ENCODE peak calls at places on chromosomes 7 and 10, in six cellular contexts. One of them, this sample, is unnamed.
A peak's percentile ranks its signal among the peaks of the same experiment; 100 is the strongest.

GRCh38 chr7:28955723-28956607 is 2.2 kb downstream of the TRIL start:
- DNase-seq in right lobe of liver: peak; percentile 84
- DNase-seq in fibroblast of lung: peak; percentile 42
- DNase-seq in transverse colon: peak; percentile 88
- DNase-seq in cardiac muscle cell: peak; percentile 73
- DNase-seq in CD8-positive, alpha-beta memory T cell: no peak
- DNase-seq in this sample: peak; percentile 89

GRCh38 chr10:29636178-29636577 is 1.4 kb upstream of the SVIL start:
- DNase-seq in right lobe of liver: no peak
- DNase-seq in fibroblast of lung: peak; percentile 87
- DNase-seq in transverse colon: no peak
- DNase-seq in cardiac muscle cell: peak; percentile 83
- DNase-seq in CD8-positive, alpha-beta memory T cell: no peak
- DNase-seq in this sample: no peak

GRCh38 chr10:100775346-100775745 is 30.0 kb downstream of the PAX2 start:
- DNase-seq in right lobe of liver: no peak
- DNase-seq in fibroblast of lung: no peak
- DNase-seq in transverse colon: no peak
- DNase-seq in cardiac muscle cell: no peak
- DNase-seq in CD8-positive, alpha-beta memory T cell: no peak
- DNase-seq in this sample: no peak

GRCh38 chr7:90469554-90469953 is at the start of gene PTTG1IP2:
- DNase-seq in right lobe of liver: peak; percentile 52
- DNase-seq in fibroblast of lung: no peak
- DNase-seq in transverse colon: no peak
- DNase-seq in cardiac muscle cell: no peak
- DNase-seq in CD8-positive, alpha-beta memory T cell: no peak
- DNase-seq in this sample: no peak

GRCh38 chr7:16652255-16652583 is 6.2 kb downstream of the BZW2 start:
- DNase-seq in right lobe of liver: no peak
- DNase-seq in fibroblast of lung: no peak
- DNase-seq in transverse colon: no peak
- DNase-seq in cardiac muscle cell: peak; percentile 24
- DNase-seq in CD8-positive, alpha-beta memory T cell: no peak
- DNase-seq in this sample: no peak

GRCh38 chr10:95133016-95133752 is 60.9 kb upstream of the ACSM6 start:
- DNase-seq in right lobe of liver: peak; percentile 90
- DNase-seq in fibroblast of lung: peak; percentile 56
- DNase-seq in transverse colon: peak; percentile 79
- DNase-seq in cardiac muscle cell: peak; percentile 84
- DNase-seq in CD8-positive, alpha-beta memory T cell: peak; percentile 40
- DNase-seq in this sample: peak; percentile 86

GRCh38 chr10:131818510-131819234 is 82.1 kb upstream of the PPP2R2D start:
- DNase-seq in right lobe of liver: no peak
- DNase-seq in fibroblast of lung: no peak
- DNase-seq in transverse colon: no peak
- DNase-seq in cardiac muscle cell: no peak
- DNase-seq in CD8-positive, alpha-beta memory T cell: no peak
- DNase-seq in this sample: no peak

GRCh38 chr7:21327422-21328191 is 100.3 kb upstream of the SP4 start:
- DNase-seq in right lobe of liver: no peak
- DNase-seq in fibroblast of lung: no peak
- DNase-seq in transverse colon: no peak
- DNase-seq in cardiac muscle cell: no peak
- DNase-seq in CD8-positive, alpha-beta memory T cell: no peak
- DNase-seq in this sample: no peak

GRCh38 chr7:26090927-26091519 is 61.0 kb upstream of the NFE2L3 start:
- DNase-seq in right lobe of liver: no peak
- DNase-seq in fibroblast of lung: peak; percentile 62
- DNase-seq in transverse colon: no peak
- DNase-seq in cardiac muscle cell: peak; percentile 82
- DNase-seq in CD8-positive, alpha-beta memory T cell: no peak
- DNase-seq in this sample: peak; percentile 68

GRCh38 chr7:27771111-27771510 is 31.1 kb downstream of the TAX1BP1 start:
- DNase-seq in right lobe of liver: no peak
- DNase-seq in fibroblast of lung: peak; percentile 22
- DNase-seq in transverse colon: no peak
- DNase-seq in cardiac muscle cell: no peak
- DNase-seq in CD8-positive, alpha-beta memory T cell: no peak
- DNase-seq in this sample: no peak

GRCh38 chr7:5489991-5490536 is 66.4 kb upstream of the TNRC18 start:
- DNase-seq in right lobe of liver: no peak
- DNase-seq in fibroblast of lung: no peak
- DNase-seq in transverse colon: no peak
- DNase-seq in cardiac muscle cell: no peak
- DNase-seq in CD8-positive, alpha-beta memory T cell: no peak
- DNase-seq in this sample: no peak

GRCh38 chr7:75854233-75854632 is 24.6 kb upstream of the RHBDD2 start:
- DNase-seq in right lobe of liver: no peak
- DNase-seq in fibroblast of lung: peak; percentile 70
- DNase-seq in transverse colon: no peak
- DNase-seq in cardiac muscle cell: peak; percentile 92
- DNase-seq in CD8-positive, alpha-beta memory T cell: no peak
- DNase-seq in this sample: no peak

GRCh38 chr10:33669861-33670385 is 335.5 kb upstream of the NRP1 start:
- DNase-seq in right lobe of liver: no peak
- DNase-seq in fibroblast of lung: no peak
- DNase-seq in transverse colon: no peak
- DNase-seq in cardiac muscle cell: no peak
- DNase-seq in CD8-positive, alpha-beta memory T cell: no peak
- DNase-seq in this sample: no peak

GRCh38 chr7:22563115-22563514 is 63.1 kb upstream of the STEAP1B start:
- DNase-seq in right lobe of liver: no peak
- DNase-seq in fibroblast of lung: no peak
- DNase-seq in transverse colon: no peak
- DNase-seq in cardiac muscle cell: no peak
- DNase-seq in CD8-positive, alpha-beta memory T cell: no peak
- DNase-seq in this sample: peak; percentile 53

GRCh38 chr10:79487296-79488194 is 24.8 kb upstream of the EIF5AL1 start:
- DNase-seq in right lobe of liver: peak; percentile 72
- DNase-seq in fibroblast of lung: peak; percentile 69
- DNase-seq in transverse colon: peak; percentile 54
- DNase-seq in cardiac muscle cell: peak; percentile 73
- DNase-seq in CD8-positive, alpha-beta memory T cell: no peak
- DNase-seq in this sample: peak; percentile 82

GRCh38 chr7:135855836-135856235 is 107.2 kb upstream of the FAM180A start:
- DNase-seq in right lobe of liver: no peak
- DNase-seq in fibroblast of lung: peak; percentile 75
- DNase-seq in transverse colon: no peak
- DNase-seq in cardiac muscle cell: peak; percentile 28
- DNase-seq in CD8-positive, alpha-beta memory T cell: no peak
- DNase-seq in this sample: no peak

GRCh38 chr10:100683004-100683403 is 62.4 kb upstream of the PAX2 start:
- DNase-seq in right lobe of liver: no peak
- DNase-seq in fibroblast of lung: no peak
- DNase-seq in transverse colon: no peak
- DNase-seq in cardiac muscle cell: no peak
- DNase-seq in CD8-positive, alpha-beta memory T cell: no peak
- DNase-seq in this sample: no peak

GRCh38 chr7:117949232-117949631 is 76.0 kb upstream of the CTTNBP2 start:
- DNase-seq in right lobe of liver: no peak
- DNase-seq in fibroblast of lung: peak; percentile 17
- DNase-seq in transverse colon: no peak
- DNase-seq in cardiac muscle cell: no peak
- DNase-seq in CD8-positive, alpha-beta memory T cell: no peak
- DNase-seq in this sample: peak; percentile 7

GRCh38 chr7:20541615-20542349 is 73.7 kb upstream of the ABCB5 start:
- DNase-seq in right lobe of liver: no peak
- DNase-seq in fibroblast of lung: no peak
- DNase-seq in transverse colon: no peak
- DNase-seq in cardiac muscle cell: no peak
- DNase-seq in CD8-positive, alpha-beta memory T cell: no peak
- DNase-seq in this sample: no peak

GRCh38 chr10:99461230-99461629 is 30.8 kb upstream of the GOT1 start:
- DNase-seq in right lobe of liver: no peak
- DNase-seq in fibroblast of lung: peak; percentile 58
- DNase-seq in transverse colon: no peak
- DNase-seq in cardiac muscle cell: no peak
- DNase-seq in CD8-positive, alpha-beta memory T cell: no peak
- DNase-seq in this sample: no peak

GRCh38 chr7:15853832-15854470 is 167.5 kb upstream of the MEOX2 start:
- DNase-seq in right lobe of liver: no peak
- DNase-seq in fibroblast of lung: peak; percentile 39
- DNase-seq in transverse colon: no peak
- DNase-seq in cardiac muscle cell: peak; percentile 29
- DNase-seq in CD8-positive, alpha-beta memory T cell: no peak
- DNase-seq in this sample: no peak

GRCh38 chr10:1272079-1272478 is 215.9 kb downstream of the WDR37 start:
- DNase-seq in right lobe of liver: no peak
- DNase-seq in fibroblast of lung: no peak
- DNase-seq in transverse colon: no peak
- DNase-seq in cardiac muscle cell: no peak
- DNase-seq in CD8-positive, alpha-beta memory T cell: no peak
- DNase-seq in this sample: no peak

GRCh38 chr7:4131043-4131442 is 551.1 kb upstream of the FOXK1 start:
- DNase-seq in right lobe of liver: no peak
- DNase-seq in fibroblast of lung: no peak
- DNase-seq in transverse colon: no peak
- DNase-seq in cardiac muscle cell: no peak
- DNase-seq in CD8-positive, alpha-beta memory T cell: no peak
- DNase-seq in this sample: no peak

GRCh38 chr10:81873932-81874816 is 820 bp upstream of the NRG3 start:
- DNase-seq in right lobe of liver: peak; percentile 62
- DNase-seq in fibroblast of lung: peak; percentile 41
- DNase-seq in transverse colon: no peak
- DNase-seq in cardiac muscle cell: peak; percentile 69
- DNase-seq in CD8-positive, alpha-beta memory T cell: no peak
- DNase-seq in this sample: peak; percentile 85

GRCh38 chr7:25851332-25852248 is 300.4 kb upstream of the NFE2L3 start:
- DNase-seq in right lobe of liver: peak; percentile 85
- DNase-seq in fibroblast of lung: peak; percentile 45
- DNase-seq in transverse colon: peak; percentile 91
- DNase-seq in cardiac muscle cell: peak; percentile 90
- DNase-seq in CD8-positive, alpha-beta memory T cell: peak; percentile 23
- DNase-seq in this sample: peak; percentile 94

GRCh38 chr10:121217331-121217730 is 366.2 kb downstream of the WDR11 start:
- DNase-seq in right lobe of liver: no peak
- DNase-seq in fibroblast of lung: no peak
- DNase-seq in transverse colon: no peak
- DNase-seq in cardiac muscle cell: no peak
- DNase-seq in CD8-positive, alpha-beta memory T cell: no peak
- DNase-seq in this sample: no peak

GRCh38 chr10:52318136-52318810 is 4.2 kb downstream of the DKK1 start:
- DNase-seq in right lobe of liver: no peak
- DNase-seq in fibroblast of lung: peak; percentile 88
- DNase-seq in transverse colon: no peak
- DNase-seq in cardiac muscle cell: peak; percentile 59
- DNase-seq in CD8-positive, alpha-beta memory T cell: no peak
- DNase-seq in this sample: no peak

GRCh38 chr10:14451341-14451740 is 120.6 kb upstream of the FRMD4A start:
- DNase-seq in right lobe of liver: no peak
- DNase-seq in fibroblast of lung: peak; percentile 65
- DNase-seq in transverse colon: no peak
- DNase-seq in cardiac muscle cell: no peak
- DNase-seq in CD8-positive, alpha-beta memory T cell: no peak
- DNase-seq in this sample: no peak

GRCh38 chr7:26293569-26294308 is 2.1 kb downstream of the SNX10 start:
- DNase-seq in right lobe of liver: no peak
- DNase-seq in fibroblast of lung: no peak
- DNase-seq in transverse colon: no peak
- DNase-seq in cardiac muscle cell: no peak
- DNase-seq in CD8-positive, alpha-beta memory T cell: peak; percentile 56
- DNase-seq in this sample: no peak

GRCh38 chr7:6607651-6608051 is 7.8 kb upstream of the ZNF853 start:
- DNase-seq in right lobe of liver: no peak
- DNase-seq in fibroblast of lung: no peak
- DNase-seq in transverse colon: no peak
- DNase-seq in cardiac muscle cell: no peak
- DNase-seq in CD8-positive, alpha-beta memory T cell: no peak
- DNase-seq in this sample: no peak

GRCh38 chr10:35435824-35436223 is 99.5 kb downstream of the CCNY start:
- DNase-seq in right lobe of liver: no peak
- DNase-seq in fibroblast of lung: no peak
- DNase-seq in transverse colon: no peak
- DNase-seq in cardiac muscle cell: no peak
- DNase-seq in CD8-positive, alpha-beta memory T cell: no peak
- DNase-seq in this sample: no peak

DNA sequence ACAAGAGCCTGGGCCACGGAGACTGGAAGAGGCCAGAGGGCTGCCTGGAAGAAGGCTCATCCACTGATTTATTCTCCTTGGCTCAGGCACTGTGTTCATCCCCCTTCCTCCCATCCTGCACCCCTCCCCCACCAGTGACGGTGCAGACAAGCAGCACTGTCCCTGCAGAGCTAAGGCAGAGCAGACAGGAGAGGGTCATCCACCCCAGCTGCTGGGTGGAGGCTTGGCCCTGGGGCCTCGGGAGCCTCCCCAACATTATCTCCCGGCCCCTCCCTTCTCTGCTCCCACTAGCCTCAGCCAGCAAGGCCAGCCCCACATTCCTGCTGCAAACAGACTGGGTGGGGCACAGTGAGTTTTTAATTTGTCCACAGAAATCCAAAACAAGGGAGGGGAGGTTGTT is 24.9 kb upstream of the HSPA12A start:
- DNase-seq in right lobe of liver: no peak
- DNase-seq in fibroblast of lung: peak; percentile 5
- DNase-seq in transverse colon: peak; percentile 59
- DNase-seq in cardiac muscle cell: peak; percentile 33
- DNase-seq in CD8-positive, alpha-beta memory T cell: no peak
- DNase-seq in this sample: peak; percentile 33
- H3K4me1 ChIP-seq in right lobe of liver: no peaks in the 10 kb centered on the region
- H3K4me1 ChIP-seq in fibroblast of lung: peaks cover 25% of the 10 kb centered on the region
- H3K4me1 ChIP-seq in transverse colon: peaks cover 16% of the 10 kb centered on the region
- H3K4me1 ChIP-seq in cardiac muscle cell: peaks cover 2% of the 10 kb centered on the region
- H3K4me1 ChIP-seq in CD8-positive, alpha-beta memory T cell: no peaks in the 10 kb centered on the region
- H3K4me1 ChIP-seq in this sample: peaks cover 12% of the 10 kb centered on the region

DNA sequence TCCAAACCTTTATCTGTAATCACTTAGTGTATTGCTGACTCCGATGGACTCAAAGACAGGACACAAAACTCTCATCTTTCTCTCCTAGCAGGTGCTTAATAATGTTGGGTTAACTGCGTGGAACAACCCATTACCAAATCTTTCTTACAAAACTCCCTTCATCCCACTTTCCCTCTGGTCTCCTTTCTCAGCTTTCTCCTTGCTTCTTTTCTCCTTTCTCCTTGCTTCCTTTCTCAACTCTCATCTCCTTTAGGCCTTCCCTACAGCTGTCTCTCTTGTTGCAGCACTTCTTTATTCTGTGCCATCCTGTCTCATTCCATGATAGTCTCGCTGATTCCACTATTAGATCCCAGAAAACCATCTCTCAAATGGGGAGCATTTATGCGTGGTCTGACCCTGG is 67.5 kb downstream of the TNS3 start:
- DNase-seq in right lobe of liver: no peak
- DNase-seq in fibroblast of lung: no peak
- DNase-seq in transverse colon: no peak
- DNase-seq in cardiac muscle cell: no peak
- DNase-seq in CD8-positive, alpha-beta memory T cell: no peak
- DNase-seq in this sample: no peak
- H3K27ac ChIP-seq in right lobe of liver: no peak overlapping the region
- H3K27ac ChIP-seq in fibroblast of lung: peak overlapping the region; percentile 50
- H3K27ac ChIP-seq in transverse colon: peak overlapping the region; percentile 58
- H3K27ac ChIP-seq in cardiac muscle cell: no peak overlapping the region
- H3K27ac ChIP-seq in CD8-positive, alpha-beta memory T cell: no peak overlapping the region
- H3K27ac ChIP-seq in this sample: peak overlapping the region; percentile 82

GRCh38 chr10:68742397-68742796 is 21.4 kb downstream of the CCAR1 start:
- DNase-seq in right lobe of liver: no peak
- DNase-seq in fibroblast of lung: no peak
- DNase-seq in transverse colon: no peak
- DNase-seq in cardiac muscle cell: no peak
- DNase-seq in CD8-positive, alpha-beta memory T cell: no peak
- DNase-seq in this sample: no peak
- H3K36me3 ChIP-seq in right lobe of liver: peaks cover 63% of the 10 kb centered on the region
- H3K36me3 ChIP-seq in fibroblast of lung: peaks cover 14% of the 10 kb centered on the region
- H3K36me3 ChIP-seq in transverse colon: no peaks in the 10 kb centered on the region
- H3K36me3 ChIP-seq in cardiac muscle cell: peaks cover 84% of the 10 kb centered on the region
- H3K36me3 ChIP-seq in CD8-positive, alpha-beta memory T cell: peaks cover 46% of the 10 kb centered on the region
- H3K36me3 ChIP-seq in this sample: peaks cover 5% of the 10 kb centered on the region

GRCh38 chr10:78254013-78254412 is 220.3 kb downstream of the RPS24 start:
- DNase-seq in right lobe of liver: no peak
- DNase-seq in fibroblast of lung: no peak
- DNase-seq in transverse colon: no peak
- DNase-seq in cardiac muscle cell: no peak
- DNase-seq in CD8-positive, alpha-beta memory T cell: no peak
- DNase-seq in this sample: no peak
- H3K4me1 ChIP-seq in right lobe of liver: no peaks in the 10 kb centered on the region
- H3K4me1 ChIP-seq in fibroblast of lung: peaks cover 27% of the 10 kb centered on the region
- H3K4me1 ChIP-seq in transverse colon: no peaks in the 10 kb centered on the region
- H3K4me1 ChIP-seq in cardiac muscle cell: peaks cover 38% of the 10 kb centered on the region
- H3K4me1 ChIP-seq in CD8-positive, alpha-beta memory T cell: no peaks in the 10 kb centered on the region
- H3K4me1 ChIP-seq in this sample: peaks cover 8% of the 10 kb centered on the region